ENCODE peak calls at places on chromosomes 1 and 21, in nine cellular contexts. Q, E, M, Z, T, X, K, R and B are unnamed samples.

GRCh38 chr1:16180291-16180824 is 24.5 kb upstream of the EPHA2 start:
- DNase-seq in Q (no peak), E (no peak), M (peak; percentile 42), Z (no peak), T (no peak), X (no peak), K (no peak), R (no peak), B (no peak)

GRCh38 chr1:48920741-48921330 is 144.1 kb upstream of the BEND5 start:
- DNase-seq in Q (no peak), E (no peak), M (no peak), Z (no peak), T (no peak), X (no peak), K (peak; percentile 67), R (no peak), B (no peak)

GRCh38 chr21:34695434-34695833 is 26.6 kb downstream of the CLIC6 start:
- DNase-seq in Q (no peak), E (peak; percentile 70), M (no peak), Z (no peak), T (no peak), X (no peak), K (no peak), R (no peak), B (no peak)

GRCh38 chr1:97906567-97907228 is 14.1 kb downstream of the DPYD start:
- DNase-seq in Q (peak; percentile 73), E (no peak), M (peak; percentile 57), Z (no peak), T (no peak), X (peak; percentile 94), K (no peak), R (no peak), B (peak; percentile 79)

GRCh38 chr1:211734359-211734758 is 58.9 kb upstream of the NEK2 start:
- DNase-seq in Q (peak; percentile 80), E (no peak), M (no peak), Z (no peak), T (no peak), X (no peak), K (no peak), R (no peak), B (no peak)

GRCh38 chr1:243930822-243931671 is 81.0 kb upstream of the AKT3 start:
- DNase-seq in Q (no peak), E (no peak), M (no peak), Z (peak; percentile 91), T (no peak), X (peak; percentile 22), K (no peak), R (no peak), B (no peak)

GRCh38 chr1:61143821-61144220 is 61.5 kb downstream of the NFIA start:
- DNase-seq in Q (peak; percentile 31), E (no peak), M (no peak), Z (no peak), T (no peak), X (no peak), K (no peak), R (no peak), B (no peak)

GRCh38 chr21:32794643-32795042 is 23.1 kb upstream of the PAXBP1 start:
- DNase-seq in Q (no peak), E (no peak), M (no peak), Z (no peak), T (no peak), X (peak; percentile 80), K (no peak), R (no peak), B (no peak)

GRCh38 chr1:207993477-207994445 is 82.8 kb upstream of the CD34 start:
- DNase-seq in Q (no peak), E (no peak), M (no peak), Z (peak; percentile 55), T (no peak), X (peak; percentile 32), K (peak; percentile 31), R (no peak), B (no peak)

GRCh38 chr1:78678324-78678723 is 28.7 kb downstream of the IFI44 start:
- DNase-seq in Q (no peak), E (peak; percentile 15), M (no peak), Z (no peak), T (no peak), X (no peak), K (no peak), R (no peak), B (no peak)

GRCh38 chr1:220189750-220190347 is 82.4 kb downstream of the RAB3GAP2 start:
- DNase-seq in Q (peak; percentile 40), E (peak; percentile 19), M (no peak), Z (peak; percentile 5), T (no peak), X (peak; percentile 47), K (no peak), R (no peak), B (no peak)

GRCh38 chr1:38173157-38173831 is 126.7 kb upstream of the POU3F1 start:
- DNase-seq in Q (no peak), E (peak; percentile 57), M (no peak), Z (no peak), T (no peak), X (no peak), K (no peak), R (no peak), B (no peak)

GRCh38 chr1:44526295-44527073 is 121.4 kb downstream of the RNF220 start:
- DNase-seq in Q (no peak), E (no peak), M (no peak), Z (no peak), T (no peak), X (no peak), K (no peak), R (no peak), B (no peak)

GRCh38 chr1:227789042-227789880 is 26.2 kb upstream of the PRSS38 start:
- DNase-seq in Q (no peak), E (no peak), M (no peak), Z (peak; percentile 52), T (no peak), X (no peak), K (peak; percentile 41), R (no peak), B (no peak)

GRCh38 chr1:21098186-21098915 is 78.3 kb downstream of the EIF4G3 start:
- DNase-seq in Q (peak; percentile 78), E (no peak), M (no peak), Z (no peak), T (no peak), X (no peak), K (no peak), R (no peak), B (no peak)

GRCh38 chr1:119794856-119795255 is 16.4 kb downstream of the REG4 start:
- DNase-seq in Q (no peak), E (no peak), M (no peak), Z (no peak), T (no peak), X (peak; percentile 82), K (no peak), R (no peak), B (no peak)

DNA sequence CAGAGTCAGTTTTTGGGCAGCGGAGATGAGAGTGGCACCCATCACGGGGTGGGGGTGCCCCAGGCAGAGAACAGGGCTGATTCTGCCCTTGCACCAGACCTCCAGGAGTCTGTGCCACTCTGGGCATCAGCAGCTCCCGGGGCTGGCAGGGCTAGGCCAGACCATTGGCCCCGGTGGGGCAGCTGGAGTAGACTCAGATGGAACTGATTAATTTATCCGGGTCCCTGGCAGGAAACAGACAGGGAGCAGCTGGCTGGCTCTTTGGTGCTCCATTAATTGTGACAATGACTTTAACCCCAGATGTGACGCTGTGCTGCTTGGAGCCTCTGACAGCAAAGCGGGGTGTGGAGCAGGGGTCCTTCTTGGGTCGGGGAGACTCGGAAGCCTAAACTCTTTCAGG is 9.5 kb downstream of the EPHA8 start:
- DNase-seq in Q (no peak), E (no peak), M (no peak), Z (no peak), T (no peak), X (no peak), K (peak; percentile 72), R (no peak), B (no peak)
- TF ChIP-seq CTCF in Q (no peak), E (no peak), M (no peak), Z (no peak), T (no peak), X (no peak), K (no peak), R (no peak), B (no peak)

DNA sequence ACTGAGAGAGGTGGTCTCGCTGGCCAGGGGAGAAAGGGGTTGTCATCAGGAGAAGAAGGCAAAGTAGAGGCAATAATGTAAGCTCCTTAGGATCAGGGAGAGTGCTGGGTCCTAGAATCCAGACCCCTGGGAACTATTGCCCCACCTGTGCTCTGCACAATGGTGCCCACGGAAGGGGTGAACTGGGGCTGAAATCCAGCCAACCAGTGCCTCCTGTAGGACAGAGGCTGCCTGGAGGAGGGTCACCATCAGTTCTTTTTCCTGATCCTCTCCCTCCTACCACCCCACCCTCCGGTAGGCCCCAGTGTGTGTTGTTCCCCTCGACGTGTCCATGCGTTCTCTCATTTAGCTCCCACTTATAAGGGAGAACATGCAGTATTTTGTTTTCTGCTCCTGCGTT is 52.9 kb upstream of the ATP2B4 start:
- DNase-seq in Q (no peak), E (no peak), M (no peak), Z (no peak), T (no peak), X (no peak), K (no peak), R (no peak), B (no peak)
- TF ChIP-seq CTCF in Q (no peak), E (no peak), M (no peak), Z (no peak), T (no peak), X (no peak), K (no peak), R (no peak), B (no peak)

GRCh38 chr1:116168277-116169032 is 57.3 kb downstream of the MAB21L3 start:
- DNase-seq in Q (peak; percentile 36), E (peak; percentile 89), M (peak; percentile 91), Z (peak; percentile 90), T (peak; percentile 82), X (peak; percentile 82), K (no peak), R (peak; percentile 86), B (peak; percentile 62)
- TF ChIP-seq CTCF in Q (peak; percentile 98), E (peak; percentile 96), M (peak; percentile 98), Z (peak; percentile 87), T (peak; percentile 94), X (peak; percentile 95), K (no peak), R (peak; percentile 95), B (peak; percentile 71)

GRCh38 chr1:88876573-88877335 is 14.6 kb downstream of the GTF2B start:
- DNase-seq in Q (no peak), E (no peak), M (no peak), Z (no peak), T (no peak), X (no peak), K (no peak), R (no peak), B (no peak)

GRCh38 chr1:88878731-88879130 is 12.6 kb downstream of the GTF2B start:
- DNase-seq in Q (no peak), E (no peak), M (no peak), Z (no peak), T (no peak), X (no peak), K (no peak), R (no peak), B (no peak)

GRCh38 chr1:88877382-88877825 is 14.0 kb downstream of the GTF2B start:
- DNase-seq in Q (peak; percentile 52), E (no peak), M (no peak), Z (peak; percentile 41), T (no peak), X (peak; percentile 41), K (no peak), R (no peak), B (no peak)

GRCh38 chr1:88875595-88875994 is 15.8 kb downstream of the GTF2B start:
- DNase-seq in Q (no peak), E (no peak), M (no peak), Z (no peak), T (no peak), X (no peak), K (no peak), R (no peak), B (no peak)

GRCh38 chr1:88877911-88878310 is 13.5 kb downstream of the GTF2B start:
- DNase-seq in Q (no peak), E (no peak), M (no peak), Z (no peak), T (no peak), X (no peak), K (no peak), R (no peak), B (no peak)
- TF ChIP-seq CTCF in Q (no peak), E (peak; percentile 6), M (no peak), Z (no peak), T (no peak), X (no peak), K (no peak), R (no peak), B (no peak)